ENCODE peak calls at places on chromosome 5, in eight cellular contexts. Q is A673, F is PC-9, B is Peyer's patch, N is endothelial cell of umbilical vein, C is NT2/D1, R is WERI-Rb-1, T is right lobe of liver. G is an unnamed sample. For H3K27me3, the result is how much of the 10 kb centered on the place peaks cover.

GRCh38 chr5:1799110-1799601 is 481 bp downstream of the MRPL36 start:
- DNase-seq in Q (no peak), F (no peak), B (no peak), N (peak), C (no peak), R (peak), T (no peak), G (peak)

GRCh38 chr5:53019320-53019719 is 30.2 kb downstream of the ITGA2 start:
- DNase-seq in Q (no peak), F (peak), B (no peak), N (peak), C (no peak), R (no peak), T (no peak), G (no peak)

GRCh38 chr5:34415559-34416198 is 240.4 kb upstream of the RAI14 start:
- DNase-seq in Q (no peak), F (no peak), B (no peak), N (no peak), C (no peak), R (no peak), T (no peak), G (peak)

GRCh38 chr5:56247596-56247995 is 14.5 kb upstream of the ANKRD55 start:
- DNase-seq in Q (no peak), F (no peak), B (no peak), N (peak), C (no peak), R (no peak), T (no peak), G (no peak)

GRCh38 chr5:95543017-95543705 is 11.6 kb downstream of the SKIC3 start:
- DNase-seq in Q (no peak), F (no peak), B (no peak), N (no peak), C (no peak), R (no peak), T (no peak), G (peak)

GRCh38 chr5:171745602-171746001 is 40.0 kb upstream of the SMIM23 start:
- DNase-seq in Q (no peak), F (no peak), B (no peak), N (no peak), C (no peak), R (no peak), T (no peak), G (no peak)

GRCh38 chr5:43313854-43314457 is 744 bp upstream of the HMGCS1 start:
- DNase-seq in Q (peak), F (no peak), B (no peak), N (no peak), C (no peak), R (no peak), T (no peak), G (peak)

GRCh38 chr5:135020111-135020895 is 13.7 kb downstream of the PITX1 start:
- DNase-seq in Q (no peak), F (no peak), B (peak), N (no peak), C (no peak), R (peak), T (no peak), G (no peak)

GRCh38 chr5:84374568-84374967 is 10.1 kb downstream of the EDIL3 start:
- DNase-seq in Q (no peak), F (no peak), B (no peak), N (no peak), C (no peak), R (no peak), T (no peak), G (no peak)

GRCh38 chr5:149990518-149991376 is 9.7 kb downstream of the TIGD6 start:
- DNase-seq in Q (peak), F (peak), B (peak), N (peak), C (peak), R (peak), T (peak), G (peak)

GRCh38 chr5:126369083-126369482 is 54.1 kb upstream of the GRAMD2B start:
- DNase-seq in Q (no peak), F (no peak), B (no peak), N (no peak), C (no peak), R (no peak), T (no peak), G (no peak)

GRCh38 chr5:155539958-155540595 is 526.5 kb downstream of the KIF4B start:
- DNase-seq in Q (no peak), F (no peak), B (no peak), N (no peak), C (peak), R (no peak), T (no peak), G (no peak)

GRCh38 chr5:67315802-67316103 is 119.2 kb upstream of the CD180 start:
- DNase-seq in Q (no peak), F (no peak), B (no peak), N (no peak), C (no peak), R (no peak), T (no peak), G (no peak)

GRCh38 chr5:124692324-124692723 is 54.1 kb downstream of the ZNF608 start:
- DNase-seq in Q (no peak), F (no peak), B (no peak), N (no peak), C (no peak), R (no peak), T (no peak), G (no peak)

GRCh38 chr5:59656351-59657254 is 236.9 kb downstream of the PDE4D start:
- DNase-seq in Q (no peak), F (no peak), B (no peak), N (no peak), C (no peak), R (peak), T (no peak), G (no peak)

GRCh38 chr5:30832519-30832918 is 361.0 kb upstream of the CDH6 start:
- DNase-seq in Q (peak), F (no peak), B (no peak), N (no peak), C (no peak), R (no peak), T (no peak), G (no peak)

GRCh38 chr5:139635606-139636206 is 12.4 kb upstream of the CXXC5 start:
- DNase-seq in Q (peak), F (peak), B (no peak), N (peak), C (no peak), R (peak), T (peak), G (peak)

GRCh38 chr5:15003511-15003920 is 131.9 kb upstream of the ANKH start:
- DNase-seq in Q (peak), F (peak), B (no peak), N (peak), C (peak), R (peak), T (peak), G (peak)

GRCh38 chr5:51389582-51390463 is 6.6 kb downstream of the ISL1 start:
- DNase-seq in Q (no peak), F (no peak), B (no peak), N (no peak), C (no peak), R (no peak), T (no peak), G (no peak)

GRCh38 chr5:154287136-154287535 is 96.6 kb downstream of the GALNT10 start:
- DNase-seq in Q (no peak), F (peak), B (no peak), N (peak), C (peak), R (no peak), T (no peak), G (no peak)

GRCh38 chr5:176530406-176530982 is 6.7 kb downstream of the RNF44 start:
- DNase-seq in Q (no peak), F (no peak), B (no peak), N (no peak), C (no peak), R (no peak), T (no peak), G (no peak)

GRCh38 chr5:131538177-131538593 is 96.8 kb downstream of the RAPGEF6 start:
- DNase-seq in Q (no peak), F (peak), B (no peak), N (no peak), C (no peak), R (no peak), T (no peak), G (no peak)

GRCh38 chr5:107781451-107781850 is 110.7 kb upstream of the EFNA5 start:
- DNase-seq in Q (no peak), F (no peak), B (no peak), N (no peak), C (no peak), R (no peak), T (no peak), G (no peak)

GRCh38 chr5:149129181-149129580 is 12.1 kb upstream of the ABLIM3 start:
- DNase-seq in Q (no peak), F (peak), B (no peak), N (no peak), C (no peak), R (no peak), T (no peak), G (no peak)

GRCh38 chr5:171858303-171858702 is 72.7 kb downstream of the SMIM23 start:
- DNase-seq in Q (peak), F (no peak), B (no peak), N (no peak), C (no peak), R (no peak), T (no peak), G (no peak)

GRCh38 chr5:34707451-34708107 is 51.5 kb downstream of the RAI14 start:
- DNase-seq in Q (peak), F (no peak), B (no peak), N (peak), C (no peak), R (no peak), T (no peak), G (no peak)

GRCh38 chr5:115241881-115242642 is 20.6 kb downstream of the PGGT1B start:
- DNase-seq in Q (no peak), F (no peak), B (no peak), N (no peak), C (no peak), R (no peak), T (no peak), G (no peak)

GRCh38 chr5:132742158-132742557 is 4.8 kb upstream of the KIF3A start:
- DNase-seq in Q (no peak), F (no peak), B (no peak), N (no peak), C (no peak), R (no peak), T (no peak), G (no peak)

GRCh38 chr5:132746592-132747063 is 598 bp upstream of the CCNI2 start:
- DNase-seq in Q (peak), F (no peak), B (no peak), N (peak), C (peak), R (no peak), T (no peak), G (no peak)

GRCh38 chr5:132742626-132743025 is 4.6 kb upstream of the CCNI2 start:
- DNase-seq in Q (no peak), F (no peak), B (no peak), N (no peak), C (no peak), R (no peak), T (no peak), G (no peak)

GRCh38 chr5:132747064-132747692 is at the start of gene CCNI2:
- DNase-seq in Q (no peak), F (no peak), B (peak), N (peak), C (no peak), R (no peak), T (no peak), G (no peak)

DNA sequence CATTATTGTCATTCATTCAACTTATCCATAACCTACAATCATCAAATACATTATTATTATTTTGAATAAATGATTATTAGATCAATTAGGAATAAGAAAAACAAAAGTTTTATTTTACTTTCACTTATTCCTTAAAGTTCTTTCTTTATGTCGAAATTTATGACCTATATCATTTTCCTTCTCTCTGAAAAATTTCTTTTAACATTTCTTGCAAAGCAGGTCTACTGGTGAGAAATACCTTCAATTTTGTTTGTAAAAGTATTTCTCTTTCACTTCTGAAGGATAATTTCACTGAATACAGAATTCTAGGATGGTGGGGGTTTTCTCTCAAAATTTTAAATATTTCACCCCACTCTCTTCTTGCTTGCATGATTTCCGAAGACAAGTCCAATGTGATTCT is 2.6 kb upstream of the CCNI2 start:
- DNase-seq in Q (no peak), F (no peak), B (no peak), N (no peak), C (no peak), R (no peak), T (no peak), G (no peak)
- H3K27me3 ChIP-seq in Q (under half), F (under half), B (under half), N (under half), C (under half), R (under half), T (under half), G (under half)

GRCh38 chr5:93573627-93573974 is 7.4 kb downstream of the NR2F1-AS1 start:
- DNase-seq in Q (no peak), F (no peak), B (no peak), N (no peak), C (no peak), R (peak), T (no peak), G (no peak)
- H3K27me3 ChIP-seq in Q (under half), F (under half), B (under half), N (under half), C (half or more), R (under half), T (under half), G (under half)

DNA sequence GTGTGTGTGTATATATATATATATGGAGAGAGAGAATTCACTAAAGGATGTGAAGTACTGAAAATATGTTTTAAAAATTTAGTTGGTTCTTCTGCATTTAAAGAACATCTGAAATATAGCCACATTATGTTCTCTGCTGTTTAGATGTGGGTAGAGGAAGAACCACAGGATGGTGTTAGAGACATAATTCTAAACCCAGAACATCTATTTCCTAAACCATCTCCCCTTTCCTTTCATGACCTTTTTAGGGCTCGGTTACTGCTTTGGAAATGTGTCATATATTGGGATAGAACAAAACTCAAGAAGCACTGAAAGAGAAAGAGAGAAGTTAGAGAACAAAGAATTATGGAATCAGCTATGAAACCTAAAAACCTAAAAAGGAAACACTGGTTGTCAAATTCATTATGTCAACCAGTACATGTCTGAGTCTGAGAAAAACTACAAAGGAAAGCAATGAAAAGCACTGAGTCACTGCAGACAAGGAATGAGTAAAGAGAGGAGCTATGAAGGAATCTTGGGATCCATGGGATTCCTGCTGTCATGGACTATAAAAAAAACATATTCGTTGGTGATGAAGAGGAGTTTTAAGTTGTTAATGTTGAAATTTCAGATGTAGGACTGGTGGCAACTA is 28.4 kb downstream of the SLC12A2 start:
- DNase-seq in Q (no peak), F (no peak), B (no peak), N (peak), C (no peak), R (no peak), T (no peak), G (no peak)
- H3K27me3 ChIP-seq in Q (under half), F (under half), B (under half), N (under half), C (under half), R (under half), T (under half), G (under half)

DNA sequence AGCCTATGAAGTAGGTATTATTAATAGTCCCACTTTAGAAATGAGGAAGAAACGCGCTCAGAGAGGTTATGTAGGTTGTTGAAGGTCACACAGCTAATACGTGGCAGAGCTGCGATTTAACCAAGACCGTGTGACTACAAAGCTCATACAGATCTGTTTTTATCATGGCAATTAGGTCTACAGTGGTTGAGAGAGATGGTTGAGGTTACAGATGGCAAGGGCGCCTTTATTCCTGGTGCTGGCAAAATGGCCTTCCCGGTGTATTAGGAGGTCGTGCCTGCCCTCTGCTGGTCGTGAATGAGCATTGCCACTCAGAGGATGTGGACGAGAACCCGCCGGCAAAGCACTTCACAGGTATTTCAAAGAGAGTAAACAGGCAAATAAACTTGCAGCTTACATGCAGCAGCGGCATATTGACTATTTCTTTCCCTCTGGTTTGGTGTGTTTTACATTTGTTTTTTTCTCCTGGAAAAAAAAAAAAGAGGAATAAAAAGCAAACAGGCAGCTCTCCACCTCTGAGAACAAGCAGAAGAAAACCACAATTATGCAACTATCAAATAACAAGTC is 65.3 kb upstream of the EGFLAM start:
- DNase-seq in Q (peak), F (no peak), B (peak), N (peak), C (peak), R (peak), T (peak), G (peak)
- H3K27me3 ChIP-seq in Q (under half), F (half or more), B (under half), N (under half), C (under half), R (under half), T (under half), G (under half)

G was measured in MM.1S.